ENCODE peak calls at places on chromosomes 16 and 17, in five cellular contexts. E is T-helper 1 cell; D is stimulated activated CD8-positive, alpha-beta memory T cell treated with anti-CD3 and anti-CD28 coated beads, Interleukin-15, amount 100 ng/mL, for 24 hours; G is anterior cingulate cortex; O is neural progenitor cell. B is an unnamed sample.
A peak's percentile ranks its signal among the peaks of the same experiment; 100 is the strongest.

GRCh38 chr17:11996722-11997146 is 541 bp downstream of the ZNF18 start:
- DNase-seq in O (no peak), G (no peak), D (peak; percentile 21), E (no peak), B (peak; percentile 11)

GRCh38 chr16:380837-381787 is 666 bp downstream of the PGAP6 start:
- DNase-seq in E (no peak), D (no peak), O (peak; percentile 57), G (no peak), B (no peak)

GRCh38 chr17:17041018-17041521 is 1.2 kb upstream of the MPRIP start:
- DNase-seq in O (no peak), D (no peak), G (peak; percentile 77), E (no peak), B (no peak)

GRCh38 chr17:7839890-7840260 is 5.9 kb downstream of the KDM6B start:
- DNase-seq in E (no peak), O (peak; percentile 31), G (no peak), D (no peak), B (no peak)

GRCh38 chr16:48392407-48392806 is 7.2 kb upstream of the SIAH1 start:
- DNase-seq in D (no peak), O (no peak), E (no peak), G (no peak), B (no peak)

GRCh38 chr16:57926041-57926440 is 44.9 kb downstream of the CNGB1 start:
- DNase-seq in D (no peak), E (no peak), G (no peak), O (no peak), B (no peak)

GRCh38 chr17:77636835-77637806 is 321.4 kb upstream of the TNRC6C start:
- DNase-seq in D (no peak), O (no peak), G (no peak), E (no peak), B (no peak)

GRCh38 chr17:81395600-81396277 is 482 bp downstream of the BAHCC1 start:
- DNase-seq in D (no peak), G (no peak), O (peak; percentile 58), E (no peak), B (no peak)

GRCh38 chr17:52383493-52384100 is 225.1 kb upstream of the CA10 start:
- DNase-seq in G (peak; percentile 14), O (peak; percentile 87), D (no peak), E (no peak), B (no peak)

GRCh38 chr17:81329279-81329926 is 34.3 kb upstream of the SLC38A10 start:
- DNase-seq in E (no peak), O (peak; percentile 65), G (no peak), D (no peak), B (no peak)

GRCh38 chr17:44587339-44587738 is 30.1 kb downstream of the FZD2 start:
- DNase-seq in O (no peak), D (no peak), G (no peak), E (no peak), B (no peak)

GRCh38 chr16:22924492-22924891 is 110.5 kb downstream of the HS3ST2 start:
- DNase-seq in O (no peak), G (no peak), D (no peak), E (no peak), B (no peak)

GRCh38 chr17:66947311-66947710 is 17.2 kb upstream of the CACNG4 start:
- DNase-seq in E (no peak), D (no peak), O (no peak), G (no peak), B (no peak)

GRCh38 chr17:35890774-35891155 is 10.6 kb upstream of the CCL5 start:
- DNase-seq in E (peak; percentile 42), D (no peak), G (no peak), O (peak; percentile 7), B (no peak)

GRCh38 chr17:58986005-58986404 is 120.7 kb downstream of the TRIM37 start:
- DNase-seq in D (no peak), E (no peak), G (no peak), O (no peak), B (no peak)

GRCh38 chr16:81994485-81994884 is 16.8 kb downstream of the SDR42E1 start:
- DNase-seq in D (no peak), O (no peak), G (no peak), E (no peak), B (no peak)

GRCh38 chr17:57915980-57916757 is 39.0 kb downstream of the CUEDC1 start:
- DNase-seq in D (no peak), G (no peak), E (no peak), O (peak; percentile 94), B (no peak)

GRCh38 chr16:70417661-70418060 is 21.2 kb downstream of the ST3GAL2 start:
- DNase-seq in D (no peak), G (no peak), O (no peak), E (no peak), B (no peak)

GRCh38 chr16:64872101-64872500 is 249.8 kb downstream of the CDH11 start:
- DNase-seq in G (no peak), O (no peak), D (no peak), E (no peak), B (no peak)

GRCh38 chr16:69469807-69470561 is 45.6 kb downstream of the CYB5B start:
- DNase-seq in O (no peak), E (no peak), G (no peak), D (no peak), B (peak; percentile 37)

GRCh38 chr17:63842173-63842539 is 329 bp downstream of the SMARCD2 start:
- DNase-seq in E (no peak), D (no peak), G (no peak), O (no peak), B (no peak)

GRCh38 chr16:83967838-83968482 is at the start of gene NECAB2:
- DNase-seq in E (no peak), D (no peak), G (no peak), O (peak; percentile 78), B (no peak)

GRCh38 chr16:80924372-80924978 is 82.2 kb downstream of the CMC2 start:
- DNase-seq in E (peak; percentile 8), D (no peak), O (peak; percentile 80), G (no peak), B (no peak)

GRCh38 chr16:58510097-58510775 is 5.1 kb upstream of the SETD6 start:
- DNase-seq in O (no peak), G (no peak), D (no peak), E (no peak), B (no peak)

GRCh38 chr17:11006530-11006929 is 168.6 kb upstream of the PIRT start:
- DNase-seq in D (no peak), O (no peak), G (no peak), E (no peak), B (no peak)

GRCh38 chr16:77993586-77993985 is 28.8 kb upstream of the CLEC3A start:
- DNase-seq in G (no peak), D (no peak), O (no peak), E (no peak), B (no peak)

GRCh38 chr16:72474511-72475123 is 302.7 kb upstream of the PMFBP1 start:
- DNase-seq in E (no peak), D (no peak), O (no peak), G (no peak), B (no peak)

GRCh38 chr16:87437911-87438610 is 45.9 kb downstream of the MAP1LC3B start:
- DNase-seq in G (no peak), D (no peak), O (no peak), E (no peak), B (no peak)

GRCh38 chr16:58336332-58337089 is 41.7 kb upstream of the PRSS54 start:
- DNase-seq in E (peak; percentile 62), O (peak; percentile 87), D (peak; percentile 81), G (peak; percentile 14), B (peak; percentile 60)

B was measured in KG1.